ENCODE peak calls at places on chromosome 10, in four cellular contexts. P is suprapubic skin, S is neural progenitor cell, U is cardiac muscle cell. C is an unnamed sample. For H3K9me3, the result is how much of the 10 kb centered on the place peaks cover.

GRCh38 chr10:64234489-64234888 is 713.3 kb downstream of the REEP3 start:
- DNase-seq in P (no peak), S (no peak), U (no peak), C (no peak)

GRCh38 chr10:8417631-8418030 is 363.1 kb downstream of the GATA3 start:
- DNase-seq in P (no peak), S (no peak), U (no peak), C (no peak)

GRCh38 chr10:84076047-84076388 is 63.3 kb upstream of the GHITM start:
- DNase-seq in P (no peak), S (no peak), U (no peak), C (no peak)

GRCh38 chr10:51389415-51390342 is 309.7 kb downstream of the CSTF2T start:
- DNase-seq in P (no peak), S (peak), U (peak), C (peak)

GRCh38 chr10:119377905-119378736 is 164.4 kb downstream of the RGS10 start:
- DNase-seq in P (no peak), S (peak), U (no peak), C (no peak)

GRCh38 chr10:56116684-56117083 is 244.4 kb downstream of the ZWINT start:
- DNase-seq in P (no peak), S (peak), U (peak), C (no peak)

GRCh38 chr10:130136214-130137076 is at the start of gene GLRX3:
- DNase-seq in P (peak), S (peak), U (peak), C (peak)

GRCh38 chr10:97422921-97423420 is 3.0 kb upstream of the PGAM1 start:
- DNase-seq in P (no peak), S (no peak), U (no peak), C (no peak)

GRCh38 chr10:105506258-105506657 is 865.2 kb downstream of the SORCS3 start:
- DNase-seq in P (no peak), S (no peak), U (no peak), C (no peak)

GRCh38 chr10:11165591-11166543 is 148.2 kb downstream of the CELF2 start:
- DNase-seq in P (no peak), S (peak), U (peak), C (no peak)

GRCh38 chr10:28754930-28755718 is 77.8 kb downstream of the BAMBI start:
- DNase-seq in P (no peak), S (no peak), U (no peak), C (no peak)

GRCh38 chr10:3047622-3047995 is 19.7 kb upstream of the PFKP start:
- DNase-seq in P (no peak), S (no peak), U (no peak), C (no peak)

GRCh38 chr10:3043512-3044368 is 23.6 kb upstream of the PFKP start:
- DNase-seq in P (no peak), S (peak), U (peak), C (peak)

GRCh38 chr10:3046210-3046779 is 21.1 kb upstream of the PFKP start:
- DNase-seq in P (no peak), S (no peak), U (no peak), C (no peak)

GRCh38 chr10:3046941-3047621 is 20.3 kb upstream of the PFKP start:
- DNase-seq in P (no peak), S (peak), U (no peak), C (no peak)

DNA sequence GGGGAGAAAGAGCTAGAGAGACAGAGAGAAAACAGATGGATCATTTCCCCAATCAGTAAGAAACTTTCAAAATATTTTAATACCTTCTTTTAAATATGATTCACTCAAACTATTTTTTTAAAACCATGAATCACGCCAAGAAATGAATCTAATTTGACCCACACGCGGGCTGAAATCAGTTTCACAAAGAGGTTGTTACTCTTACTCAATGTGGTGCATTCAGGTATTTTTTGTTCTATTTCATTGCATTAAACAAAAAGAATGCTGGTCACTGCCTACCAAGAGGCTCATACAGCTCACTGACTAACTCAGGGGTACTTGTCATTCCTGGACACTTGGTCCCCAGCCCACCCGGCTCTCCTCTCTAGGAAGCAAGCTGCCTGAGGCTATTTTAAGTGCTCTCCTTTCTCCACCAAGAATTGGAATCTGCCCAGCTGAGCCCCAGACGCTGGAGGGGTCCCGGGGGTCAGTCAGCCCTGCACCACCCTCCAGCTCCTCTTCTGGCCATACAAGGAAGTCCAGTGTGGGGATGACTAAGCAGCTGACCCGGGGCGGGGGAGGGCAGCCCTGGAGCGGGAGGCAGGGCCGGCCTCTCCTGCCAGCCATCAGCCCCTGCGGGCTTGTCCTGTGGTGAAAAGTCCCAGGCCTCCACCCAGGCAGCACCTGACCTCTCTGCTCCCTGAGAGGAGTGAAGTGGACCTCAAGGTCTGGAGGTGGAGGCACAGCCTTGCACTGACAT is 21.7 kb upstream of the PFKP start:
- DNase-seq in P (no peak), S (peak), U (peak), C (no peak)
- TF ChIP-seq CTCF in P (no peak), S (peak), U (peak), C (no peak)

GRCh38 chr10:90136731-90137316 is 435.4 kb downstream of the KIF20B start:
- DNase-seq in P (no peak), S (peak), U (peak), C (no peak)
- H3K9me3 ChIP-seq in P (under half), S (under half), U (under half), C (under half)

GRCh38 chr10:20744851-20745250 is 152.3 kb downstream of the NEBL start:
- DNase-seq in P (no peak), S (no peak), U (no peak), C (no peak)
- H3K27ac ChIP-seq in P (no peak), S (no peak), U (no peak), C (no peak)

GRCh38 chr10:88565072-88565471 is 18.0 kb downstream of the RNLS start:
- DNase-seq in P (no peak), S (no peak), U (peak), C (no peak)
- TF ChIP-seq CTCF in P (no peak), S (peak), U (peak), C (peak)

DNA sequence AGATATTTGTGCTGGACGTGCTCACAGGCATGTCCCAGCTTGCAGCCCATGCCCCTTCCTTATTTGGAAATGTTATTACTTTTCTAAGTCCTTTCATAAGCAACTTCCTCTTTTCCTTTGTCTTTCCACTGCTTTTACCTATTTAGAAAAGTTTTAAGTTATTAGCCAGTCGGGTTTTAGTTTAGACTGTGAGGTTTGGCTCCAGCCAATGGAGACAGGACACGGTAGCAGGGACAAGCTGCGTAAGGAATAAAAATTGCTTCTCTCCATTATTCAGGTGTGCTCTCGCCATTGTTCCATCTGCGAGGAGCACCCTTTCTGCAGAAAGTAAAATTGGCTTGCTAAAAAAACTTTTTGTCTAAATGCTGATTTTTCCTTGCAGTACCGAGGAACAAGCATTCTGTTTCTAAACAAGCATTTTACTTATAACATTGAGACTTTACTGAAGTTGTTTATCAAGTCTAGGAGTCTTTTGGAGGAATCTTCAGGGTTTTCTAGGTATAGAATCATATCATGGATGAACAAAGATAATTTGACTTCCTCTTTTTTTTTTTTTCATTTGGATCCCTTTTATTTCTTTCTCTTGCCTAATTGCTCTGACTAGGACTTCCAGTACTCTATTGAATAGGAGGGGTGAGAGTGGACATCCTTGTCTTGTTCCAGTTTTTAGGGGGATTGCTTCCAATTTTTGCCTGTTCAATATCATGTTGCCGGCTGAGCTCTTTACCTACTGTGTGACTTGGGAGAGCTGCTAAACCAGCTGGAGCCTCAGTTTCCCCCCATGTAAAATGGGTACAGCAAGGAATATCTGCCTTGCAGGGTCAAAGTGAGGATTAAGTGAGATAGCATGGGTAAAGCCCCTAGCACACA is 63.8 kb downstream of the ALOX5 start:
- DNase-seq in P (no peak), S (no peak), U (no peak), C (no peak)
- H3K9me3 ChIP-seq in P (under half), S (under half), U (under half), C (under half)

GRCh38 chr10:73875139-73875475 is 752 bp upstream of the CAMK2G start:
- DNase-seq in P (no peak), S (no peak), U (no peak), C (no peak)
- H3K27ac ChIP-seq in P (peak), S (no peak), U (no peak), C (no peak)

GRCh38 chr10:6204341-6205191 is 1.8 kb downstream of the PFKFB3 start:
- DNase-seq in P (no peak), S (peak), U (no peak), C (no peak)

GRCh38 chr10:6202684-6203330 is at the start of gene PFKFB3:
- DNase-seq in P (peak), S (peak), U (peak), C (peak)

GRCh38 chr10:6204063-6204340 is 1.3 kb downstream of the PFKFB3 start:
- DNase-seq in P (no peak), S (peak), U (peak), C (no peak)

GRCh38 chr10:6202098-6202683 is 541 bp upstream of the PFKFB3 start:
- DNase-seq in P (no peak), S (peak), U (no peak), C (no peak)

GRCh38 chr10:6203331-6204062 is 765 bp downstream of the PFKFB3 start:
- DNase-seq in P (no peak), S (peak), U (peak), C (no peak)
- TF ChIP-seq CTCF in P (peak), S (peak), U (no peak), C (peak)

GRCh38 chr10:108709927-108710722 is 1213.2 kb downstream of the XPNPEP1 start:
- DNase-seq in P (no peak), S (no peak), U (no peak), C (no peak)
- H3K9me3 ChIP-seq in P (under half), S (under half), U (under half), C (under half)

GRCh38 chr10:126523071-126523470 is 134.8 kb upstream of the ADAM12 start:
- DNase-seq in P (no peak), S (no peak), U (no peak), C (no peak)
- H3K27ac ChIP-seq in P (no peak), S (no peak), U (no peak), C (no peak)

DNA sequence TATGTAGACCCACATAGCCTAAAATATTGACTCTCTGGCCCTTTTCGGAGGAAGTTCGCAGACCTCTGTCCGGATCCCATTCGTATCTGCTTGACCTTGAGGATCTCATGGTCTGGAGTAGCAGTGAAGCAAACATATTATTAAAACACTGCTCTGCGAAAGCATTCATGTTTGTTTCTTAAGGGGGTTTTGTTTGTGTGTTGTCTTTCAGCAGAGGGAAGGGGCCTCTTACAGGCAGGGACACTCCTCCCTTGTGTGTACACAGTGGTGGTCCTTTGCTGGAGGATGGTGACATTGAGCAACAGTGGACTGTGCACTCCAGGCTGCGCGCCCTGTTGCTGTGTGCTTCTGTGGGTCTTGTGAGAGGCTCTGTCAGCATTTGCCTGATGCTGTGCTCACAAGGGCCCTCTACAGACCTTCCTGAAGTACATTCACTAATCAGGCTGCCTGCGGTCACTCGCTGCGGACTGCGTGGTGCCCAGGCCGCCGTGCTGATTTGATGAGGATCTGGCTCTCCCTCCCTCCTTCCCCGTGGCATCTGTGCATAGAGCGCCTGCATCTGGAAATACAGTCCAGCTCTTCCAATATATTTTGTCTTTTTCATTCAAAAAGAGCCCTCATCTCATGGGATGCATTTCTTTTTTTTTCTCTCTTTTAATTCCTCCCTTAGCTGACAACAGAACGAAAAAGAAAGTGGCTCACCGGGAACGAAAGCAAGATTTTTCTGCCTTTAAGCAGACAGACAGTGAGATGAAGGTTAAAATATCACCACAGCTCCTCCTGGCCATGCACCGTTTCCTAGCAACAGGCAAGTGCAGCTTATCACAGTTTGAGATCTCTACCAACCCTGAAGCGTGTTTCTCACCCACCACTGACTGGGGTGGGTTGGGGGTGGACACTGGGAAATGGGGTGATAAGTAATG is 135.8 kb downstream of the CNNM2 start:
- DNase-seq in P (no peak), S (peak), U (peak), C (peak)
- TF ChIP-seq CTCF in P (no peak), S (peak), U (peak), C (peak)